ENCODE peak calls at places on chromosomes 4 and X, in five cellular contexts. P, N, L, S and B are unnamed samples.

GRCh38 chr4:135917016-135917415 is 1615.3 kb downstream of the PCDH18 start:
- DNase-seq in P (no peak), N (no peak), L (no peak), S (no peak), B (no peak)

GRCh38 chrX:112761239-112762207 is 79.1 kb downstream of the AMOT start:
- DNase-seq in P (no peak), N (no peak), L (no peak), S (no peak), B (no peak)

GRCh38 chrX:78514852-78515251 is 144.3 kb downstream of the RTL3 start:
- DNase-seq in P (peak; percentile 12), N (peak; percentile 90), L (peak; percentile 63), S (no peak), B (no peak)

GRCh38 chr4:38560340-38560739 is 103.7 kb upstream of the KLF3 start:
- DNase-seq in P (no peak), N (no peak), L (no peak), S (no peak), B (no peak)

GRCh38 chrX:132815643-132816042 is 142.8 kb downstream of the HS6ST2 start:
- DNase-seq in P (no peak), N (no peak), L (no peak), S (no peak), B (no peak)

GRCh38 chr4:40446785-40447184 is 111.7 kb downstream of the CHRNA9 start:
- DNase-seq in P (no peak), N (no peak), L (no peak), S (no peak), B (no peak)

GRCh38 chr4:128481752-128482480 is 194.3 kb upstream of the PGRMC2 start:
- DNase-seq in P (no peak), N (no peak), L (peak; percentile 10), S (no peak), B (peak; percentile 11)

GRCh38 chr4:48635310-48635709 is 144.8 kb downstream of the FRYL start:
- DNase-seq in P (no peak), N (no peak), L (no peak), S (no peak), B (peak; percentile 59)

GRCh38 chr4:187826725-187827124 is 168.8 kb upstream of the ZFP42 start:
- DNase-seq in P (peak; percentile 56), N (peak; percentile 6), L (no peak), S (no peak), B (no peak)

GRCh38 chrX:23883737-23884354 is 23.9 kb downstream of the APOO start:
- DNase-seq in P (no peak), N (peak; percentile 6), L (no peak), S (peak; percentile 52), B (peak; percentile 73)

GRCh38 chr4:23815351-23815750 is 74.5 kb downstream of the PPARGC1A start:
- DNase-seq in P (no peak), N (no peak), L (no peak), S (no peak), B (no peak)

GRCh38 chr4:145819246-145820181 is 119.1 kb downstream of the ZNF827 start:
- DNase-seq in P (no peak), N (no peak), L (peak; percentile 91), S (no peak), B (no peak)

GRCh38 chrX:49166914-49167739 is 4.6 kb downstream of the MAGIX start:
- DNase-seq in P (peak; percentile 38), N (peak; percentile 49), L (peak; percentile 65), S (peak; percentile 88), B (peak; percentile 86)

GRCh38 chrX:19715711-19716638 is 171.4 kb downstream of the SH3KBP1 start:
- DNase-seq in P (no peak), N (no peak), L (no peak), S (no peak), B (no peak)

GRCh38 chr4:140884431-140885058 is 128.4 kb upstream of the TBC1D9 start:
- DNase-seq in P (peak; percentile 60), N (peak; percentile 94), L (peak; percentile 78), S (peak; percentile 87), B (peak; percentile 80)

GRCh38 chr4:90824266-90825167 is 697.3 kb downstream of the CCSER1 start:
- DNase-seq in P (no peak), N (no peak), L (no peak), S (no peak), B (no peak)

GRCh38 chrX:362351-362750 is 24.4 kb downstream of the PPP2R3B start:
- DNase-seq in P (no peak), N (no peak), L (no peak), S (no peak), B (no peak)

GRCh38 chrX:13428055-13428786 is 108.4 kb upstream of the ATXN3L start:
- DNase-seq in P (no peak), N (peak; percentile 26), L (no peak), S (peak; percentile 75), B (peak; percentile 75)

GRCh38 chrX:18884916-18885315 is 99.0 kb downstream of the PHKA2 start:
- DNase-seq in P (no peak), N (no peak), L (no peak), S (peak; percentile 9), B (no peak)

GRCh38 chr4:156906325-156906724 is 65.3 kb downstream of the PDGFC start:
- DNase-seq in P (no peak), N (no peak), L (no peak), S (no peak), B (no peak)

GRCh38 chr4:99394913-99395312 is 40.2 kb downstream of the ADH7 start:
- DNase-seq in P (no peak), N (no peak), L (no peak), S (peak; percentile 54), B (peak; percentile 28)

GRCh38 chrX:41333744-41333993 is 293 bp upstream of the DDX3X start:
- DNase-seq in P (no peak), N (peak; percentile 72), L (peak; percentile 85), S (peak; percentile 89), B (peak; percentile 83)

GRCh38 chr4:101299899-101300540 is 47.3 kb downstream of the PPP3CA start:
- DNase-seq in P (no peak), N (no peak), L (no peak), S (no peak), B (no peak)

GRCh38 chr4:85772470-85772869 is 297.5 kb downstream of the ARHGAP24 start:
- DNase-seq in P (no peak), N (no peak), L (no peak), S (peak; percentile 67), B (peak; percentile 78)

GRCh38 chr4:33025236-33025635 is 2305.1 kb downstream of the PCDH7 start:
- DNase-seq in P (no peak), N (no peak), L (no peak), S (no peak), B (no peak)

GRCh38 chr4:38605794-38606586 is 58.0 kb upstream of the KLF3 start:
- DNase-seq in P (no peak), N (peak; percentile 60), L (no peak), S (no peak), B (no peak)

GRCh38 chrX:47683171-47684145 is 24.5 kb upstream of the UXT start:
- DNase-seq in P (no peak), N (no peak), L (peak; percentile 51), S (no peak), B (no peak)

GRCh38 chr4:109703664-109704351 is 563 bp upstream of the CASP6 start:
- DNase-seq in P (no peak), N (no peak), L (no peak), S (peak; percentile 57), B (no peak)

GRCh38 chr4:73922766-73923630 is 53.8 kb downstream of the CXCL1 start:
- DNase-seq in P (no peak), N (no peak), L (peak; percentile 31), S (peak; percentile 79), B (peak; percentile 58)

GRCh38 chr4:124717101-124717500 is 4.6 kb upstream of the ANKRD50 start:
- DNase-seq in P (no peak), N (no peak), L (no peak), S (no peak), B (no peak)

DNA sequence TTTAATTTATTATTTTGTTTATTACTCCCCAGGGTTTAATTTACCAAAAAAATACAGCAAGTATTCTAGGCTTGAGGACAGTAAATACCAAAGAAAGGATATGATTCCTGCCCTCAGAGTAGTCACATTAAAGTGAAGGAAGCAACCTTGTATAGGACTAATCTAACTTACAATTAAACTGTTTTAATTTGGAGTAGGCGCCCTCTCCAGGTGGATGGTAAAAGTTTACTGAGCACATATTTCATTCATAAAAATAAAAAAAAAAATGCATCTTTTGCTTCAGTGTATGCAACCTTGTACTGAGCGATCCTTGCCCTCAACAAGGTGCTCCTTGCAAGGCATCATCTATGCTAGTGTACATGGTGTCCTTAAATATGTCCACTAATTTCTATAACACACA is 72.0 kb upstream of the MAGEB16 start:
- DNase-seq in P (peak; percentile 14), N (peak; percentile 2), L (peak; percentile 12), S (peak; percentile 22), B (no peak)
- TF ChIP-seq CTCF in P (no peak), N (peak; percentile 41), L (peak; percentile 20), S (no peak), B (no peak)

GRCh38 chr4:6288342-6288741 is 18.7 kb downstream of the WFS1 start:
- DNase-seq in P (no peak), N (no peak), L (no peak), S (no peak), B (no peak)

GRCh38 chr4:6288871-6289270 is 19.2 kb downstream of the WFS1 start:
- DNase-seq in P (no peak), N (no peak), L (no peak), S (no peak), B (no peak)

GRCh38 chr4:6290256-6290655 is 20.6 kb downstream of the WFS1 start:
- DNase-seq in P (no peak), N (no peak), L (no peak), S (no peak), B (no peak)

GRCh38 chr4:6290769-6291547 is 21.3 kb downstream of the WFS1 start:
- DNase-seq in P (no peak), N (peak; percentile 32), L (no peak), S (no peak), B (no peak)

GRCh38 chr4:6287017-6287788 is 17.6 kb downstream of the WFS1 start:
- DNase-seq in P (no peak), N (no peak), L (no peak), S (no peak), B (no peak)
- H3K4me3 ChIP-seq in P (no peak overlapping the region), N (no peak overlapping the region), L (no peak overlapping the region), S (no peak overlapping the region), B (no peak overlapping the region)

GRCh38 chr4:3401436-3402171 is 40.2 kb upstream of the HGFAC start:
- DNase-seq in P (no peak), N (no peak), L (no peak), S (no peak), B (no peak)

GRCh38 chr4:3396611-3397010 is 45.2 kb upstream of the HGFAC start:
- DNase-seq in P (no peak), N (no peak), L (no peak), S (no peak), B (peak; percentile 25)

GRCh38 chr4:3397128-3397527 is 44.6 kb upstream of the HGFAC start:
- DNase-seq in P (no peak), N (no peak), L (no peak), S (no peak), B (no peak)

GRCh38 chr4:3402409-3403103 is 39.2 kb upstream of the HGFAC start:
- DNase-seq in P (no peak), N (no peak), L (no peak), S (peak; percentile 27), B (peak; percentile 90)

GRCh38 chr4:3399277-3400194 is 42.2 kb upstream of the HGFAC start:
- DNase-seq in P (no peak), N (no peak), L (no peak), S (peak; percentile 22), B (no peak)
- TF ChIP-seq CTCF in P (no peak), N (no peak), L (no peak), S (no peak), B (no peak)

GRCh38 chr4:138426751-138427150 is 184.6 kb upstream of the SLC7A11 start:
- DNase-seq in P (no peak), N (no peak), L (no peak), S (no peak), B (no peak)

GRCh38 chr4:138428611-138429010 is 186.5 kb upstream of the SLC7A11 start:
- DNase-seq in P (no peak), N (no peak), L (no peak), S (no peak), B (no peak)
- H3K4me3 ChIP-seq in P (no peak overlapping the region), N (no peak overlapping the region), L (no peak overlapping the region), S (no peak overlapping the region), B (no peak overlapping the region)